ENCODE peak calls at places on chromosomes 16 and 17, in nine cellular contexts. U, C, H, E, X, I, S, Q and K are unnamed samples.

GRCh38 chr16:81553080-81553813 is 108.6 kb downstream of the CMIP start:
- DNase-seq in U (no peak), C (no peak), H (no peak), E (no peak), X (no peak), I (no peak), S (no peak), Q (no peak), K (no peak)

GRCh38 chr16:85762970-85763369 is 12.1 kb upstream of the C16orf74 start:
- DNase-seq in U (no peak), C (no peak), H (no peak), E (no peak), X (no peak), I (no peak), S (no peak), Q (no peak), K (no peak)

GRCh38 chr17:3959295-3959899 is 4.8 kb downstream of the ATP2A3 start:
- DNase-seq in U (no peak), C (no peak), H (no peak), E (peak; percentile 14), X (peak; percentile 51), I (no peak), S (no peak), Q (peak; percentile 43), K (no peak)

GRCh38 chr17:74530751-74531150 is 524 bp downstream of the CD300LB start:
- DNase-seq in U (peak; percentile 10), C (peak; percentile 25), H (no peak), E (no peak), X (no peak), I (no peak), S (no peak), Q (no peak), K (no peak)

GRCh38 chr16:87226926-87227650 is 90.1 kb downstream of the C16orf95 start:
- DNase-seq in U (no peak), C (peak; percentile 67), H (no peak), E (peak; percentile 86), X (no peak), I (no peak), S (no peak), Q (peak; percentile 82), K (no peak)

GRCh38 chr16:9870962-9871361 is 311.3 kb downstream of the GRIN2A start:
- DNase-seq in U (no peak), C (no peak), H (no peak), E (no peak), X (no peak), I (no peak), S (no peak), Q (no peak), K (no peak)

GRCh38 chr16:3868556-3868955 is 12.0 kb downstream of the CREBBP start:
- DNase-seq in U (no peak), C (no peak), H (no peak), E (no peak), X (no peak), I (no peak), S (no peak), Q (no peak), K (no peak)

GRCh38 chr17:50093807-50094206 is 1.3 kb upstream of the PDK2 start:
- DNase-seq in U (no peak), C (no peak), H (no peak), E (no peak), X (no peak), I (no peak), S (no peak), Q (no peak), K (no peak)

GRCh38 chr17:39622380-39623006 is 4.3 kb upstream of the PPP1R1B start:
- DNase-seq in U (no peak), C (no peak), H (no peak), E (no peak), X (no peak), I (no peak), S (no peak), Q (no peak), K (no peak)

GRCh38 chr16:521381-522210 is 5.9 kb upstream of the CAPN15 start:
- DNase-seq in U (no peak), C (no peak), H (no peak), E (no peak), X (no peak), I (no peak), S (no peak), Q (no peak), K (no peak)

GRCh38 chr17:7043544-7044268 is at the start of gene SLC16A11:
- DNase-seq in U (no peak), C (no peak), H (no peak), E (peak; percentile 61), X (no peak), I (no peak), S (peak; percentile 58), Q (no peak), K (no peak)

GRCh38 chr16:17590711-17591654 is 120.2 kb upstream of the XYLT1 start:
- DNase-seq in U (no peak), C (no peak), H (no peak), E (no peak), X (no peak), I (no peak), S (no peak), Q (no peak), K (no peak)

GRCh38 chr16:6377956-6378355 is 954.7 kb upstream of the RBFOX1 start:
- DNase-seq in U (no peak), C (no peak), H (peak; percentile 8), E (no peak), X (no peak), I (no peak), S (no peak), Q (no peak), K (no peak)

GRCh38 chr17:29581583-29582253 is 7.7 kb downstream of the GIT1 start:
- DNase-seq in U (no peak), C (no peak), H (no peak), E (no peak), X (peak; percentile 86), I (no peak), S (no peak), Q (no peak), K (peak; percentile 77)

GRCh38 chr16:55370762-55371482 is 46.9 kb downstream of the IRX6 start:
- DNase-seq in U (peak; percentile 51), C (peak; percentile 81), H (peak; percentile 79), E (peak; percentile 45), X (peak; percentile 64), I (no peak), S (peak; percentile 93), Q (no peak), K (no peak)

GRCh38 chr16:11475896-11476630 is 110.7 kb downstream of the LITAF start:
- DNase-seq in U (no peak), C (peak; percentile 24), H (no peak), E (no peak), X (no peak), I (no peak), S (no peak), Q (no peak), K (no peak)

GRCh38 chr17:42743595-42744282 is 1.1 kb downstream of the EZH1 start:
- DNase-seq in U (no peak), C (no peak), H (no peak), E (no peak), X (peak; percentile 47), I (no peak), S (no peak), Q (no peak), K (no peak)

GRCh38 chr17:80104321-80104955 is 3.1 kb downstream of the GAA start:
- DNase-seq in U (peak; percentile 38), C (no peak), H (no peak), E (peak; percentile 52), X (no peak), I (no peak), S (no peak), Q (no peak), K (no peak)

GRCh38 chr17:3944485-3945388 is 19.5 kb downstream of the ATP2A3 start:
- DNase-seq in U (no peak), C (no peak), H (peak; percentile 24), E (peak; percentile 65), X (peak; percentile 72), I (no peak), S (peak; percentile 97), Q (no peak), K (no peak)

GRCh38 chr16:2756288-2757015 is 4.0 kb downstream of the SRRM2 start:
- DNase-seq in U (no peak), C (no peak), H (no peak), E (no peak), X (no peak), I (no peak), S (no peak), Q (no peak), K (no peak)
- H3K27ac ChIP-seq in U (no peak overlapping the region), C (no peak overlapping the region), H (no peak overlapping the region), E (peak overlapping the region; percentile 11), X (peak overlapping the region; percentile 39), I (no peak overlapping the region), S (no peak overlapping the region), Q (no peak overlapping the region), K (no peak overlapping the region)

GRCh38 chr17:57930239-57930638 is 25.0 kb downstream of the CUEDC1 start:
- DNase-seq in U (no peak), C (no peak), H (no peak), E (no peak), X (no peak), I (no peak), S (no peak), Q (no peak), K (no peak)
- H3K27ac ChIP-seq in U (peak overlapping the region; percentile 13), C (no peak overlapping the region), H (peak overlapping the region; percentile 95), E (no peak overlapping the region), X (peak overlapping the region; percentile 50), I (peak overlapping the region; percentile 93), S (no peak overlapping the region), Q (no peak overlapping the region), K (no peak overlapping the region)

DNA sequence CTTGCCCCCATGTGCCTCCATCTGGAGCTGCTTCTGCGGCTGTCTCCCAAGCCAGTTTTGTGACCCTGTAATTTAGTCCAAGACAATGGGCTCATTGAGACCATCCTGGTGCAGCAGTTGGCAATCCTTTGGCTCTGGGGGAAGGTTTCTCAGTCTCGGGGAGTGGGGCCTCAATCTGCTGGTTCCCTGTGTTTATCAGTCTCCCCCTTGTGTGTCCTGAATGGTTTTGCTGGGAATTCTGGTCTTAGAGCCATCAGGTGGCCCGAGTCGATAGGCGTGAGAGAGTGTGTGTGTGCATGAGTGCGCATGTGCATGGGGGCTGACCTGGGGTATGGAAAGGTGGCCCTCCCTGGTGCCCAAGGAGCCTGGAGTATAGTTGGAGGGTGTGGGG is 234.8 kb downstream of the SEC14L1 start:
- DNase-seq in U (no peak), C (no peak), H (no peak), E (no peak), X (no peak), I (no peak), S (no peak), Q (no peak), K (no peak)
- H3K27ac ChIP-seq in U (peak overlapping the region; percentile 87), C (peak overlapping the region; percentile 88), H (no peak overlapping the region), E (peak overlapping the region; percentile 82), X (peak overlapping the region; percentile 73), I (peak overlapping the region; percentile 91), S (no peak overlapping the region), Q (peak overlapping the region; percentile 91), K (no peak overlapping the region)

DNA sequence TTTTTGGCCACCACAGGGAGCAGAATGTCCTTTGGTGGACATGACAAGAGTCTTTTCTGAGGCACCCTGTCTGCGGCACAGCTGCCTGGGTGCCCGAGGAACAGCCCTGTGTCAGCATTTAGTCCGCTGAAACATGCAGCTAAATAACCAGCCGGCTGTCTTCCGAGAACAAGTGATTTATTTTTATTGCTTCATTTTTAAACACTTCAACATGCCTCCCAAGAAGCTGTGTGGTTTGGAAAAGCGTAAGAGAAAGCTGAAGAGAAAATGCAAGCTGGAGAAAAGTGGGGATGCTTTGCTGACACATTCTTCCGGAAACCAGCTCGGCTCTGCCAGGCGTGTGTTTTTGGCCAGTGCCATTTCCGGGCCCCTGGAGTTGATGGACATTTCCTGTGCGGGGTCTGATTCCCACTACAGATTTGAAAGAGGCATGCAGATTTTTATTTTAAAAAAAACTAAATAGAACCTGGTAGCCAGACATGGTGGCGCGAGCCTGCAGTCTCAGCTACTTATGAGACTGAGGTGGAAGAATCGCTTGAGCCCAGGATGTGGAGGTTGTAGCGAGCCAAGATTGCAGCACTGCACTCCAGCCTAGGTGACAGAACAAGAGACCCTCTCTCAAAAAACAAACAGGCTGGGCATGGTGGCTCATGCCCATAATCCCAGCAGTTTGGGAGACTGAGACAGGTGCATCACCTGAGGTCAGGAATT is 94.8 kb downstream of the SEC14L1 start:
- DNase-seq in U (no peak), C (no peak), H (no peak), E (peak; percentile 94), X (no peak), I (no peak), S (no peak), Q (peak; percentile 80), K (no peak)
- H3K27ac ChIP-seq in U (peak overlapping the region; percentile 77), C (peak overlapping the region; percentile 67), H (peak overlapping the region; percentile 30), E (no peak overlapping the region), X (peak overlapping the region; percentile 86), I (peak overlapping the region; percentile 61), S (no peak overlapping the region), Q (peak overlapping the region; percentile 90), K (peak overlapping the region; percentile 26)